ENCODE peak calls at places on chromosome 1, in seven cellular contexts. W, K, E, I, T, C and F are unnamed samples.

GRCh38 chr1:234584926-234585325 is 25.1 kb downstream of the IRF2BP2 start:
- DNase-seq in T (no peak), W (no peak), I (no peak), E (no peak), K (no peak), C (no peak), F (no peak)

GRCh38 chr1:54464477-54465146 is 58.4 kb upstream of the SSBP3 start:
- DNase-seq in T (no peak), E (no peak), W (no peak), C (no peak), I (no peak), K (no peak), F (no peak)

GRCh38 chr1:69510026-69510425 is 57.7 kb upstream of the LRRC7 start:
- DNase-seq in T (no peak), C (no peak), K (no peak), I (no peak), W (no peak), E (no peak), F (no peak)

GRCh38 chr1:167060141-167061072 is 29.8 kb downstream of the GPA33 start:
- DNase-seq in W (no peak), T (no peak), K (no peak), E (no peak), C (no peak), I (no peak), F (no peak)

GRCh38 chr1:182299728-182300581 is 91.6 kb downstream of the GLUL start:
- DNase-seq in I (peak), E (no peak), C (peak), W (peak), K (no peak), T (no peak), F (no peak)

GRCh38 chr1:25505706-25506385 is 37.6 kb upstream of the LDLRAP1 start:
- DNase-seq in T (no peak), E (no peak), C (no peak), K (no peak), I (no peak), W (no peak), F (no peak)

GRCh38 chr1:212791261-212791675 is 309 bp downstream of the NSL1 start:
- DNase-seq in C (no peak), W (peak), T (no peak), K (no peak), I (no peak), E (no peak), F (peak)

GRCh38 chr1:200938955-200939354 is 44.3 kb downstream of the INAVA start:
- DNase-seq in E (no peak), K (no peak), C (peak), T (peak), I (no peak), W (no peak), F (no peak)

GRCh38 chr1:40606978-40607377 is 58.5 kb downstream of the RIMS3 start:
- DNase-seq in K (no peak), W (no peak), C (no peak), E (no peak), T (no peak), I (no peak), F (no peak)

GRCh38 chr1:82491301-82491986 is 690.7 kb downstream of the ADGRL2 start:
- DNase-seq in T (no peak), C (no peak), I (no peak), E (no peak), K (no peak), W (no peak), F (no peak)

GRCh38 chr1:31621872-31622730 is 4.6 kb downstream of the HCRTR1 start:
- DNase-seq in I (no peak), T (no peak), W (no peak), K (no peak), E (no peak), C (no peak), F (no peak)

GRCh38 chr1:225750865-225751824 is 26.5 kb upstream of the SRP9 start:
- DNase-seq in C (no peak), I (no peak), T (no peak), E (no peak), K (no peak), W (no peak), F (no peak)